ENCODE peak calls at places on chromosomes 16 and 17, in four cellular contexts. L is choroid plexus epithelial cell; A is nephron progenitor cell; B is CD8-positive, alpha-beta T cell. S is an unnamed sample.

GRCh38 chr16:11201498-11202259 is 54.3 kb downstream of the SOCS1 start:
- DNase-seq in L (peak), A (peak), B (no peak), S (peak)

GRCh38 chr17:4573682-4574081 is 10.6 kb upstream of the SMTNL2 start:
- DNase-seq in B (no peak), A (no peak), L (no peak), S (no peak)

GRCh38 chr17:63930951-63931575 is 1.1 kb downstream of the CD79B start:
- DNase-seq in A (peak), L (no peak), B (peak), S (no peak)

GRCh38 chr16:85330694-85331188 is 218.5 kb upstream of the CIBAR2 start:
- DNase-seq in B (no peak), L (peak), A (peak), S (peak)

GRCh38 chr17:33142703-33143299 is 150.3 kb downstream of the ASIC2 start:
- DNase-seq in L (peak), A (peak), B (no peak), S (peak)

GRCh38 chr16:8568231-8568617 is 22.1 kb downstream of the TMEM114 start:
- DNase-seq in B (no peak), A (no peak), L (no peak), S (no peak)

GRCh38 chr17:18328643-18329204 is 13.6 kb downstream of the SMCR8 start:
- DNase-seq in L (no peak), B (no peak), A (no peak), S (no peak)

GRCh38 chr17:33228548-33228947 is 64.5 kb downstream of the ASIC2 start:
- DNase-seq in L (no peak), B (no peak), A (no peak), S (no peak)

GRCh38 chr17:5631958-5632357 is 47.6 kb upstream of the NLRP1 start:
- DNase-seq in B (no peak), A (peak), L (no peak), S (no peak)

GRCh38 chr16:66379571-66379941 is 13.1 kb downstream of the CDH5 start:
- DNase-seq in L (no peak), A (no peak), B (no peak), S (no peak)

GRCh38 chr17:66602659-66603363 is 232.1 kb upstream of the CACNG5 start:
- DNase-seq in A (no peak), B (no peak), L (peak), S (no peak)

GRCh38 chr16:68707341-68708152 is 29.5 kb upstream of the CDH1 start:
- DNase-seq in A (peak), L (peak), B (no peak), S (peak)

GRCh38 chr17:2179615-2180295 is 123.8 kb downstream of the SMG6 start:
- DNase-seq in B (no peak), A (no peak), L (peak), S (peak)

GRCh38 chr16:47778106-47778803 is 317.1 kb downstream of the PHKB start:
- DNase-seq in A (no peak), B (no peak), L (no peak), S (no peak)

GRCh38 chr17:72423286-72423589 is 302.4 kb downstream of the SOX9 start:
- DNase-seq in L (peak), A (no peak), B (no peak), S (no peak)

GRCh38 chr16:73049051-73049910 is 1.4 kb upstream of the ZFHX3 start:
- DNase-seq in L (no peak), A (no peak), B (no peak), S (no peak)

GRCh38 chr17:2380225-2380922 is 20.5 kb downstream of the MNT start:
- DNase-seq in B (no peak), A (no peak), L (no peak), S (no peak)

GRCh38 chr16:80158766-80159165 is 382.0 kb upstream of the DYNLRB2 start:
- DNase-seq in A (no peak), B (no peak), L (peak), S (peak)

GRCh38 chr17:17684901-17685774 is 3.9 kb downstream of the RAI1 start:
- DNase-seq in L (peak), B (no peak), A (no peak), S (peak)

GRCh38 chr16:67923414-67924127 is 8.1 kb downstream of the CTRL start:
- DNase-seq in L (peak), A (no peak), B (no peak), S (no peak)

GRCh38 chr17:82320956-82321927 is 3.8 kb upstream of the CD7 start:
- DNase-seq in L (no peak), B (peak), A (peak), S (peak)

GRCh38 chr17:17842111-17842876 is 5.5 kb upstream of the SREBF1 start:
- DNase-seq in A (no peak), L (no peak), B (no peak), S (no peak)

GRCh38 chr16:50667497-50668367 is 13.4 kb downstream of the SNX20 start:
- DNase-seq in A (no peak), L (no peak), B (no peak), S (no peak)

GRCh38 chr16:16118337-16118736 is 105.0 kb downstream of the ABCC6 start:
- DNase-seq in A (no peak), B (no peak), L (no peak), S (no peak)

GRCh38 chr16:52404546-52404945 is 142.4 kb downstream of the TOX3 start:
- DNase-seq in L (no peak), B (no peak), A (no peak), S (no peak)

GRCh38 chr17:16215002-16215272 is 397 bp downstream of the NCOR1 start:
- DNase-seq in L (no peak), B (no peak), A (no peak), S (no peak)

GRCh38 chr17:36133629-36134259 is 30.1 kb downstream of the CCL4 start:
- DNase-seq in B (no peak), A (no peak), L (peak), S (peak)

GRCh38 chr16:59540621-59541020 is 806.5 kb upstream of the GOT2 start:
- DNase-seq in A (no peak), B (no peak), L (peak), S (no peak)

GRCh38 chr16:85562102-85562786 is 50.9 kb upstream of the GSE1 start:
- DNase-seq in A (peak), B (no peak), L (no peak), S (no peak)

GRCh38 chr17:50534222-50534978 is 1.9 kb downstream of the EPN3 start:
- DNase-seq in L (no peak), A (no peak), B (no peak), S (peak)

GRCh38 chr16:12587170-12587569 is 216.5 kb downstream of the CPPED1 start:
- DNase-seq in L (no peak), B (no peak), A (no peak), S (no peak)

GRCh38 chr16:81335669-81336068 is 20.9 kb downstream of the GAN start:
- DNase-seq in B (no peak), L (no peak), A (no peak), S (no peak)

GRCh38 chr16:8675183-8676159 is 1.1 kb downstream of the ABAT start:
- DNase-seq in L (peak), A (no peak), B (peak), S (no peak)

GRCh38 chr17:43874293-43874692 is 27.3 kb downstream of the CD300LG start:
- DNase-seq in A (no peak), L (no peak), B (no peak), S (no peak)

GRCh38 chr17:56785396-56785795 is 48.3 kb downstream of the C17orf67 start:
- DNase-seq in A (no peak), B (no peak), L (no peak), S (peak)

GRCh38 chr17:2122641-2123302 is 67.9 kb downstream of the HIC1 start:
- DNase-seq in L (peak), A (no peak), B (no peak), S (peak)

DNA sequence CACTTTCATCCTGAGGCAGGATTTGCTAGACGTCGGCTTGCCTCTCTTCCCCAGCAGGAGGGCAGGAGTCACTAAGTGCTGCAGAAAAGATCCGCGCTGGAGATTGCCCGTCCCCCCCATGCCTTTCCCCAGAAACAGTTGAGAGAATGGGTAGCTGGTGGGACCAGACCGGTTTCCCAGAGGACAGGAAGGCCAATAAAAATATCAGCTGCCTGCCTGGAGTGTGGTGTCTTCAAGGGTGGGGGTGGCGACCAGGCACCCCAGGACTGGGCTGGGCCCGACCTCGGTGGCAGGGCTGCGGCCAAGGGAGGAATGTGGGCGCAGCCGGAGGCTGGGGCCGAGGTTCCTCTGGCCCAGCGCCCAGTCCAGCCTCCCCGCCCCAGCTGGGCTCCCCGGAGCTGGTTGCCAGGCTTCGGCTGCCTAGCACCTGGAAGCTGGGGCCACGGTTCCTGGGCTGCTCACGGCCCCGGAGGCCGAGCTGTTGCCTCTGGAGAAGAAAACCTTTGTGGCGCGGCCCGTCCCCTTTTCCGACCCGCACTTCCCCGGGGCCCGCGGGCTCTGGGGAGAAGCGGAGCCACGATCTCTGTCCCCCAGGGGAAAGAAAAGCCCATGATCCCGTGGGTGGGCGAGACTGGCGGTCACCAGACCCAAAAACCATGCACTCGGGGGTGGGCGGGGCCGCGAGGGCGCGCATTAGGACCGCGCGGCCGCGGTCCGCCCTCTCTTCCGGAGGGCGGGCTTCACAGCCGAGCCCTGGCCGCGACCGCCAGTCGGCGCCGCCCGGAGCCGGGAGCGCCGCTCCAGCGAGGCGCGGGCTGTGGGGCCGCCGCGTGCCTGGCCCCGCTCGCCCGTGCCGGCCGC is at the start of gene TRAF4:
- DNase-seq in B (peak), A (peak), L (peak), S (peak)
- TF ChIP-seq CTCF in B (no peak), A (no peak), L (no peak), S (no peak)

GRCh38 chr16:56405977-56406376 is 19.4 kb downstream of the AMFR start:
- DNase-seq in L (no peak), A (no peak), B (no peak), S (no peak)

GRCh38 chr16:56399047-56399446 is 26.3 kb downstream of the AMFR start:
- DNase-seq in A (no peak), L (no peak), B (no peak), S (no peak)

GRCh38 chr16:56400458-56400857 is 24.9 kb downstream of the AMFR start:
- DNase-seq in A (no peak), B (no peak), L (no peak), S (no peak)

GRCh38 chr16:56399492-56399891 is 25.9 kb downstream of the AMFR start:
- DNase-seq in L (no peak), A (no peak), B (no peak), S (no peak)

GRCh38 chr16:56401482-56401881 is 23.9 kb downstream of the AMFR start:
- DNase-seq in A (no peak), L (peak), B (no peak), S (peak)
- TF ChIP-seq CTCF in A (peak), L (peak), B (no peak), S (peak)

GRCh38 chr16:13630292-13630850 is 289.6 kb upstream of the ERCC4 start:
- DNase-seq in B (no peak), L (no peak), A (no peak), S (no peak)
- TF ChIP-seq CTCF in B (no peak), L (no peak), A (no peak), S (no peak)

DNA sequence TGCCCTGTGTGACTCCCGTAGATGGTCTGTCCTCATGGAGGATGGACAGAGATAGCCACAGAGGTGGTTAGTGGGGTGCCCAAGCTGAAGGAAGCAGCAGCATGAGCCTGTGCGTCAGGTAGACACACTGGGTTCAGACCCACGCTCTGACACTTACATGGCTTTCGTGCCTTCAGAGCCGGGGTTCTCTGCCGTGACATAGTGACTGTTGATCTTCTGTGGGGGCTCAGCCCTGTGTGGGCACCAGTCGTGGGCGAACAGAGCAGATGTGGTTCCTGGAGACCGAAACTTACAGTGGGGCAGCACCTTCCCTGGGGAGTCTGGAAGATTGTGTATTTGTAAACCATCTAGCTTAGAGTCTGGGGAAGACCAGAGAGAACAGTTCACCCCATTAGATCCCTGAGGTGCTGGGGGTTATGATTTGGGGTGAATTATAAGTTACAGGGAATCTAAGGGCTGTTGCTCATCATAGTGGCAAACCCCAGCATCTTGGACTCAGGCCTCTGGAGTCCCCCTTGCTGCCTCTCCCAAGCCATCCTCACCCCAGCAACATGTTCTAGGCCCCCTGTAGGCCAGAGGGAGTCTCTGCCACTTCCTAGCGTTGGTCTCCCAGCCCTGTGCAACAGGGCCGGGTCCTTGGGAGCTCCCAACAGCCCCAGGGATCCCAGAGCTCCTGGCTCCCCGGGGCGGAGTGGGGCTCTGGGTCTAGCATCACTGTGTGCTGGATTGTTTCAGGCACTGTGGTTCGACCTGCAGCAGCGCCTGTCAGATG is 28.6 kb downstream of the NECAB2 start:
- DNase-seq in A (no peak), B (no peak), L (no peak), S (no peak)
- TF ChIP-seq CTCF in A (no peak), B (no peak), L (no peak), S (no peak)

DNA sequence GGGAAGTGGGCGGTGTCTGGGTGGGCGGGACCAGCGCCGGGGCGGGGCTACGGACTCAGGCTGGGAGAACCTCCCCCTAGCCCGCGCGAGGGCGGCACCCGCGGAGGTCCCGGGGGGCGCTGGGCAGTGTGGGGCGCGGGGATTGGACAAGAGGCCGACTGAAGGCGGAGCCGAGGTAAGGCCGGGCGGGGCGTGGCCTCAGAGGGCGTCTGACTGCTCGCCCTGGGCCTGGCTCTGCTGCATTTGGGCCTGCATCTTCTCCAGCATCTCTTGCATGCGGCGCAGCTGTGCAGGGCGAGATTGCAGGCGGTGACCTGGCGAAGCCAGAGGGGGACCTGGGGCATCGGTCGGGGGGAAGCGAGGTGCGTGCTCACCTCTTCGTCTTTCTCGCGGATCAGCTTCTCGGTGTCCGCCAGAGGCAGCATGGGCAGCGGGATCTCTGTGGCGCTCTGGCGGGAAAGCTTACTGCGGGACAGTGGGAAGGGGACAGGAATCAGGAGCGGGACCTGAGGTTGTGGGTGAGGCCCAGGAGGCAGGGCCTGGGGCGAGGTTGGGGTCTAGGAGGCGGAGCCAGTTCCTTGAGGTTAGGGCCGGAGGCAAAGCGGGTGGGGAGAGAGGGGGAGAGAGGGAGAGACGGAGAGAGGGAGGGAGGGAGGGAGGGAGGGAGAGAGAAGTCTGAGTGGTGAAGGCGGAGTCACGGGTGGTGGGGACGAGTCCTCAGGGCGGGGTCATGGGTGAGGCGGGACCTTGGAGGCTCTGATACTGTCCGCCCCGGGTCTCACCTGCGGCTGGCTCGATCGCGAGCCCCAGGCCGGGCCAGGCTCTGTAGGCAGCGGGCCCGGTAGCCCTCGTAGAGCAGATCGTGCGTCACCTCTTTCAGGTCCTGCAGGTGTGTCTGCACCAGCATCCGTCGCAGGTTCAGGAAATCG is 3.9 kb downstream of the SEPTIN1 start:
- DNase-seq in L (peak), B (peak), A (peak), S (peak)
- TF ChIP-seq CTCF in L (peak), B (no peak), A (no peak), S (no peak)

GRCh38 chr17:9162275-9162985 is 141.1 kb downstream of the NTN1 start:
- DNase-seq in A (peak), L (no peak), B (no peak), S (no peak)
- TF ChIP-seq CTCF in A (peak), L (no peak), B (no peak), S (no peak)

GRCh38 chr17:29619251-29619650 is 3.5 kb downstream of the CORO6 start:
- DNase-seq in A (no peak), B (no peak), L (peak), S (peak)
- TF ChIP-seq CTCF in A (no peak), B (no peak), L (peak), S (no peak)

GRCh38 chr17:78341559-78342437 is 18.1 kb downstream of the SOCS3 start:
- DNase-seq in B (no peak), A (peak), L (peak), S (peak)
- TF ChIP-seq CTCF in B (no peak), A (no peak), L (no peak), S (no peak)